ENCODE peak calls at places on chromosome 4, in six cellular contexts. R is OCI-M1; K is memory B cell; X is activated CD4-positive, alpha-beta T cell treated with anti-CD3 and anti-CD28 coated beads, Interleukin-2, amount 10 ng/mL, durations not matched to agents 7 days and 5 days; H is left ventricle myocardium superior; E is activated T-helper 1 cell treated with Interleukin-2 at 50 U/mL for 16 hours. C is an unnamed sample.

GRCh38 chr4:159238631-159239030 is 135.8 kb downstream of the RAPGEF2 start:
- DNase-seq in R (no peak), K (no peak), X (no peak), H (no peak), E (no peak), C (no peak)

GRCh38 chr4:43337707-43338106 is 445.2 kb downstream of the GRXCR1 start:
- DNase-seq in R (no peak), K (no peak), X (no peak), H (no peak), E (no peak), C (no peak)

GRCh38 chr4:54726907-54727306 is 69.2 kb downstream of the KIT start:
- DNase-seq in R (no peak), K (no peak), X (no peak), H (no peak), E (no peak), C (no peak)

GRCh38 chr4:20444599-20445337 is 193.1 kb downstream of the SLIT2 start:
- DNase-seq in R (no peak), K (no peak), X (no peak), H (no peak), E (no peak), C (no peak)

GRCh38 chr4:150875367-150875766 is 139.7 kb downstream of the LRBA start:
- DNase-seq in R (no peak), K (no peak), X (no peak), H (no peak), E (no peak), C (no peak)

GRCh38 chr4:15955670-15956069 is 7.3 kb downstream of the FGFBP2 start:
- DNase-seq in R (no peak), K (no peak), X (no peak), H (no peak), E (no peak), C (no peak)

GRCh38 chr4:28092610-28093009 is 1232.0 kb downstream of the STIM2 start:
- DNase-seq in R (no peak), K (no peak), X (no peak), H (no peak), E (no peak), C (no peak)

GRCh38 chr4:112509243-112510190 is 6.5 kb downstream of the NEUROG2 start:
- DNase-seq in R (no peak), K (no peak), X (no peak), H (no peak), E (no peak), C (no peak)

GRCh38 chr4:157048248-157048647 is 27.7 kb upstream of the GLRB start:
- DNase-seq in R (peak), K (no peak), X (no peak), H (no peak), E (no peak), C (no peak)

GRCh38 chr4:15332377-15332776 is 95.5 kb upstream of the C1QTNF7 start:
- DNase-seq in R (no peak), K (no peak), X (no peak), H (no peak), E (no peak), C (no peak)

GRCh38 chr4:153295131-153295755 is 49.2 kb upstream of the MND1 start:
- DNase-seq in R (no peak), K (no peak), X (no peak), H (no peak), E (no peak), C (no peak)

GRCh38 chr4:74682567-74683359 is 111.6 kb downstream of the BTC start:
- DNase-seq in R (peak), K (no peak), X (no peak), H (no peak), E (no peak), C (no peak)

GRCh38 chr4:25088342-25088952 is 57.7 kb upstream of the LGI2 start:
- DNase-seq in R (peak), K (no peak), X (no peak), H (peak), E (no peak), C (peak)

GRCh38 chr4:120009731-120010130 is 56.9 kb downstream of the MAD2L1 start:
- DNase-seq in R (no peak), K (no peak), X (no peak), H (no peak), E (no peak), C (no peak)

GRCh38 chr4:88673886-88674285 is 23.7 kb downstream of the NAP1L5 start:
- DNase-seq in R (no peak), K (no peak), X (no peak), H (no peak), E (no peak), C (no peak)

GRCh38 chr4:72858328-72858727 is 211.2 kb downstream of the COX18 start:
- DNase-seq in R (no peak), K (no peak), X (no peak), H (no peak), E (no peak), C (no peak)

GRCh38 chr4:22695917-22696316 is 3.2 kb downstream of the GBA3 start:
- DNase-seq in R (no peak), K (no peak), X (no peak), H (no peak), E (no peak), C (no peak)

GRCh38 chr4:6546681-6547447 is 28.1 kb upstream of the MAN2B2 start:
- DNase-seq in R (peak), K (peak), X (peak), H (peak), E (peak), C (peak)

GRCh38 chr4:184170996-184171395 is 46.7 kb downstream of the ENPP6 start:
- DNase-seq in R (no peak), K (no peak), X (no peak), H (no peak), E (no peak), C (no peak)

GRCh38 chr4:6918345-6918744 is 8.7 kb downstream of the TBC1D14 start:
- DNase-seq in R (no peak), K (no peak), X (peak), H (no peak), E (no peak), C (peak)

GRCh38 chr4:143183513-143184216 is 1.1 kb upstream of the USP38 start:
- DNase-seq in R (peak), K (no peak), X (no peak), H (no peak), E (no peak), C (peak)

GRCh38 chr4:55468724-55469123 is 73.0 kb downstream of the TMEM165 start:
- DNase-seq in R (no peak), K (no peak), X (no peak), H (no peak), E (no peak), C (no peak)

GRCh38 chr4:61273237-61273636 is 73.1 kb downstream of the ADGRL3 start:
- DNase-seq in R (peak), K (no peak), X (no peak), H (no peak), E (no peak), C (peak)

GRCh38 chr4:94561249-94562024 is 109.7 kb downstream of the PDLIM5 start:
- DNase-seq in R (no peak), K (no peak), X (no peak), H (no peak), E (no peak), C (no peak)

GRCh38 chr4:6781113-6781512 is 1.4 kb upstream of the KIAA0232 start:
- DNase-seq in R (no peak), K (no peak), X (no peak), H (peak), E (no peak), C (no peak)

GRCh38 chr4:157141976-157142375 is 66.0 kb downstream of the GLRB start:
- DNase-seq in R (no peak), K (no peak), X (no peak), H (no peak), E (no peak), C (no peak)

GRCh38 chr4:137070614-137071013 is 461.7 kb downstream of the PCDH18 start:
- DNase-seq in R (no peak), K (no peak), X (no peak), H (no peak), E (no peak), C (no peak)

GRCh38 chr4:10816571-10816970 is 132.0 kb upstream of the CLNK start:
- DNase-seq in R (no peak), K (no peak), X (no peak), H (no peak), E (no peak), C (no peak)

GRCh38 chr4:183099537-183100297 is 660 bp downstream of the WWC2 start:
- DNase-seq in R (peak), K (no peak), X (no peak), H (peak), E (no peak), C (no peak)

GRCh38 chr4:73721901-73722300 is 18.5 kb upstream of the CXCL8 start:
- DNase-seq in R (no peak), K (no peak), X (no peak), H (no peak), E (no peak), C (no peak)

GRCh38 chr4:110793890-110794588 is 171.2 kb upstream of the PITX2 start:
- DNase-seq in R (no peak), K (no peak), X (no peak), H (no peak), E (no peak), C (no peak)

GRCh38 chr4:116016201-116016600 is 902.8 kb upstream of the NDST4 start:
- DNase-seq in R (peak), K (no peak), X (no peak), H (peak), E (no peak), C (peak)

GRCh38 chr4:108830509-108831244 is 67.8 kb upstream of the ETNPPL start:
- DNase-seq in R (peak), K (no peak), X (peak), H (peak), E (no peak), C (peak)

GRCh38 chr4:89486042-89486441 is 178.4 kb upstream of the GPRIN3 start:
- DNase-seq in R (peak), K (no peak), X (no peak), H (no peak), E (no peak), C (peak)

GRCh38 chr4:152628128-152628527 is 51.7 kb downstream of the TMEM154 start:
- DNase-seq in R (no peak), K (no peak), X (no peak), H (peak), E (no peak), C (no peak)

GRCh38 chr4:164977243-164978164 is at the start of gene TRIM61:
- DNase-seq in R (peak), K (peak), X (peak), H (peak), E (peak), C (no peak)

GRCh38 chr4:22969314-22969896 is 276.7 kb downstream of the GBA3 start:
- DNase-seq in R (peak), K (no peak), X (no peak), H (no peak), E (no peak), C (no peak)

GRCh38 chr4:130995988-130996387 is 1900.0 kb downstream of the C4orf33 start:
- DNase-seq in R (no peak), K (no peak), X (no peak), H (no peak), E (no peak), C (no peak)